ENCODE peak calls at places on chromosome 14, in seven cellular contexts. C, U, N, W, K, F and Q are unnamed samples.

GRCh38 chr14:42947991-42948390 is 1341.3 kb downstream of the LRFN5 start:
- DNase-seq in C (no peak), U (no peak), N (no peak), W (no peak), K (no peak), F (no peak), Q (no peak)

GRCh38 chr14:52266782-52267181 is 716 bp upstream of the PTGDR start:
- DNase-seq in C (no peak), U (no peak), N (peak), W (no peak), K (no peak), F (no peak), Q (peak)

GRCh38 chr14:61234215-61234916 is 46.8 kb downstream of the TMEM30B start:
- DNase-seq in C (no peak), U (no peak), N (no peak), W (no peak), K (no peak), F (no peak), Q (no peak)

GRCh38 chr14:89425931-89426330 is 8.9 kb upstream of the FOXN3 start:
- DNase-seq in C (no peak), U (peak), N (peak), W (no peak), K (no peak), F (no peak), Q (peak)

GRCh38 chr14:91354979-91355685 is 62.5 kb downstream of the CCDC88C start:
- DNase-seq in C (peak), U (no peak), N (no peak), W (no peak), K (peak), F (peak), Q (no peak)

GRCh38 chr14:90274019-90274418 is 17.7 kb downstream of the PSMC1 start:
- DNase-seq in C (no peak), U (no peak), N (no peak), W (no peak), K (peak), F (no peak), Q (no peak)

GRCh38 chr14:54738009-54738408 is 164.6 kb downstream of the GCH1 start:
- DNase-seq in C (no peak), U (no peak), N (no peak), W (no peak), K (no peak), F (no peak), Q (no peak)

GRCh38 chr14:72715910-72716268 is 178.0 kb downstream of the DPF3 start:
- DNase-seq in C (no peak), U (no peak), N (no peak), W (no peak), K (no peak), F (no peak), Q (no peak)

GRCh38 chr14:75805646-75806045 is 144.6 kb downstream of the TTLL5 start:
- DNase-seq in C (no peak), U (no peak), N (no peak), W (no peak), K (no peak), F (no peak), Q (no peak)

GRCh38 chr14:94773017-94773681 is 3.2 kb upstream of the GSC start:
- DNase-seq in C (no peak), U (no peak), N (no peak), W (no peak), K (no peak), F (no peak), Q (no peak)

GRCh38 chr14:92652413-92653151 is 95.8 kb downstream of the LGMN start:
- DNase-seq in C (no peak), U (no peak), N (no peak), W (no peak), K (no peak), F (no peak), Q (no peak)

GRCh38 chr14:55628426-55628825 is 48.4 kb downstream of the KTN1 start:
- DNase-seq in C (peak), U (no peak), N (no peak), W (no peak), K (no peak), F (no peak), Q (no peak)

GRCh38 chr14:75822522-75823288 is 159.1 kb downstream of the TGFB3 start:
- DNase-seq in C (no peak), U (peak), N (peak), W (no peak), K (no peak), F (no peak), Q (peak)

GRCh38 chr14:101957406-101958234 is 6.8 kb upstream of the DYNC1H1 start:
- DNase-seq in C (no peak), U (no peak), N (no peak), W (no peak), K (no peak), F (no peak), Q (no peak)

GRCh38 chr14:54116972-54117371 is 160.3 kb upstream of the BMP4 start:
- DNase-seq in C (no peak), U (no peak), N (no peak), W (no peak), K (no peak), F (no peak), Q (peak)

GRCh38 chr14:29846339-29847129 is 81.1 kb downstream of the PRKD1 start:
- DNase-seq in C (no peak), U (no peak), N (no peak), W (no peak), K (no peak), F (no peak), Q (no peak)

GRCh38 chr14:42944284-42944683 is 1337.6 kb downstream of the LRFN5 start:
- DNase-seq in C (no peak), U (no peak), N (peak), W (no peak), K (no peak), F (no peak), Q (no peak)

GRCh38 chr14:65359503-65359902 is 53.0 kb upstream of the FUT8 start:
- DNase-seq in C (no peak), U (no peak), N (peak), W (no peak), K (no peak), F (no peak), Q (no peak)

GRCh38 chr14:103801459-103801858 is 45.9 kb downstream of the PPP1R13B start:
- DNase-seq in C (no peak), U (peak), N (peak), W (no peak), K (no peak), F (no peak), Q (peak)

GRCh38 chr14:90714811-90715210 is 101.4 kb downstream of the TTC7B start:
- DNase-seq in C (no peak), U (no peak), N (no peak), W (no peak), K (no peak), F (no peak), Q (peak)

GRCh38 chr14:104118006-104118844 is 20.2 kb upstream of the KIF26A start:
- DNase-seq in C (no peak), U (no peak), N (no peak), W (no peak), K (no peak), F (no peak), Q (no peak)

GRCh38 chr14:32933943-32934890 is 4.5 kb upstream of the NPAS3 start:
- DNase-seq in C (no peak), U (no peak), N (peak), W (no peak), K (no peak), F (no peak), Q (peak)

GRCh38 chr14:53596845-53597525 is 359.6 kb downstream of the BMP4 start:
- DNase-seq in C (no peak), U (no peak), N (no peak), W (no peak), K (no peak), F (no peak), Q (no peak)